ENCODE peak calls at places on chromosomes 13 and 19, in eight cellular contexts. D, C, R, I, A, F, P and N are unnamed samples.

GRCh38 chr13:21868823-21869222 is 197.9 kb downstream of the FGF9 start:
- DNase-seq in D (no peak), C (no peak), R (no peak), I (no peak), A (no peak), F (no peak), P (no peak), N (no peak)

GRCh38 chr13:23959231-23959862 is 62.0 kb upstream of the C1QTNF9B start:
- DNase-seq in D (no peak), C (no peak), R (peak; percentile 25), I (no peak), A (no peak), F (no peak), P (no peak), N (no peak)

GRCh38 chr13:44141213-44141724 is 232.4 kb upstream of the SERP2 start:
- DNase-seq in D (no peak), C (peak; percentile 20), R (peak; percentile 47), I (no peak), A (no peak), F (no peak), P (no peak), N (peak; percentile 40)

GRCh38 chr19:6753178-6754031 is 13.8 kb downstream of the SH2D3A start:
- DNase-seq in D (peak; percentile 92), C (peak; percentile 97), R (no peak), I (peak; percentile 91), A (peak; percentile 90), F (peak; percentile 52), P (peak; percentile 98), N (peak; percentile 94)

GRCh38 chr13:100176781-100177389 is 88.0 kb downstream of the PCCA start:
- DNase-seq in D (peak; percentile 22), C (peak; percentile 30), R (peak; percentile 5), I (no peak), A (no peak), F (peak; percentile 56), P (peak; percentile 48), N (no peak)

GRCh38 chr19:49946415-49946814 is 14.6 kb downstream of the SIGLEC11 start:
- DNase-seq in D (no peak), C (no peak), R (no peak), I (no peak), A (no peak), F (no peak), P (peak; percentile 67), N (no peak)

GRCh38 chr19:12789904-12790619 is 1.2 kb upstream of the JUNB start:
- DNase-seq in D (peak; percentile 92), C (peak; percentile 99), R (peak; percentile 95), I (peak; percentile 89), A (peak; percentile 95), F (peak; percentile 96), P (peak; percentile 98), N (peak; percentile 94)

GRCh38 chr19:29858621-29859020 is 46.8 kb downstream of the CCNE1 start:
- DNase-seq in D (no peak), C (no peak), R (no peak), I (no peak), A (no peak), F (no peak), P (peak; percentile 35), N (no peak)

GRCh38 chr13:43953370-43953769 is 73.7 kb downstream of the LACC1 start:
- DNase-seq in D (no peak), C (no peak), R (peak; percentile 65), I (no peak), A (no peak), F (no peak), P (no peak), N (no peak)

GRCh38 chr19:50202962-50203280 is 501 bp upstream of the MYH14 start:
- DNase-seq in D (no peak), C (no peak), R (no peak), I (no peak), A (no peak), F (no peak), P (no peak), N (no peak)

DNA sequence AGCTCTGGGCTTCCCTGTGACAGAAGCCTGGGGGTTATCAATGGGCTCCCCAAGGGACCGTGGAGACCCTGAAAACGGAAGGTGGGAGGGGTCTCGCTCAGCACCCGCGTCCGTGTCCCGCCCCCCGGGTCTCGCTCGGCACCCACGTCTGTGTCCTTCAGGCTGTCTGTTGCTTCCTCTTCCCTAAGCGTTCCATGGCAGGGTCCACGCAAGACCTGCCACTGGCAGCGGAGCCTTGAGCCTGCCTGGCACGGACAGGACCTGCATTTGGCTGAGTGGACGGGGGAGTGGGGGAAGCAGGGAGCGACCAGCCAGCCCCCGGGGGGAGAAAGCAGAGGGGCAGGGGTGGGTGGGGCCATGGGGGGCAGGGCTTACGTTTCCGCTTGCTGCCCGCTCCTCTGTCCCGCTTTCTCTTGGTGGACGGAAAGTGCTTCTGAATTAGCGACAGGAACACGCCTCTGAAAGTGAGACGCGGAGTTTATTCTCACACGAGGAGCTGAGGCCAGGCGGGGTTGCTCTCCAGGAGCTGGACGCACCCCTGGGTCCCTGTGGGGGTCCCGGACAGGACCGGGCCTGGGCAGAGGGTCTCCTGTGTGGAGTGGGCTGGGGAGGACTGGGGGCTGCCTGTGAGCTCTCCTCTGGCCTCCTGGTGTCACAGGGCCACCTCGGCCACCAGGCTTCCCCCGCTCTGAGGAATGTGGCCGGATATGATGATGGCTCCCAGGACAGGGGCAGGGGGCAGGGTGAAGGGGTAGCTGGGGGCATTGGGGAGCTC is 12.0 kb downstream of the GPX4 start:
- DNase-seq in D (no peak), C (no peak), R (no peak), I (no peak), A (no peak), F (no peak), P (no peak), N (no peak)
- H3K36me3 ChIP-seq in D (no peaks in the 10 kb centered on the region), C (no peaks in the 10 kb centered on the region), R (peaks cover 20% of the 10 kb centered on the region), I (peaks cover 24% of the 10 kb centered on the region), A (peaks cover 9% of the 10 kb centered on the region), F (peaks cover 57% of the 10 kb centered on the region), P (no peaks in the 10 kb centered on the region), N (peaks cover 49% of the 10 kb centered on the region)

DNA sequence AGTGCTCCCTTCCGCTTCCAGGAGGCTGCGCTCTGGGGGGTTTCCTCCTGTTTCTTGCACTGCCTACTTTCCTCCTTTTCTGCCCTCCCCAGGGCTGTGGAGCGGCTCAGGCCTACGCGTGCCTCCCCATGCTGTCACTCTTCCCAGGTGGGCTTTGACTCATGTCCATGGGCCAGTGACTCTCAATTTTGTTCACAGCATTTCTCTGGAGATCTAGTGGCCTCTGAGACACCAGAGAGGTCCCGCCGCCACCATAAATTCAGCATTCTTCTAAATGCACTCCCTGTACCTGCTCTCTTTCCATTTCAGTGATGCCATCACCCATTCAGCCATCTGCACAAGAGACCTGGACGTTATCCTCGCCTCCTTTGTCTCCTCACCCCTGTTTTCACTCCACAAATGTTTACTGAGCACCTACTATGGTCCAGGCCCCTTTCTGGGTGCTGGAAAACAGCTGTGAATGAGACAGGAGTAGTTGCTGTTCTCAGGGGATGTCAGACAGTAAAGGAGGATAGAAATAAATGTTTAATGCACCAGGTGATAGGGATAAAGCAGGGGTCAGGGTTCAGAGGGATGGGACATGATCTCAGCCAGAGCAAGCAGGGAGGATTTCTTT is 3.2 kb downstream of the AP1M1 start:
- DNase-seq in D (no peak), C (no peak), R (no peak), I (no peak), A (no peak), F (no peak), P (no peak), N (no peak)
- H3K9ac ChIP-seq in D (no peak overlapping the region), C (no peak overlapping the region), R (no peak overlapping the region), I (no peak overlapping the region), A (no peak overlapping the region), F (no peak overlapping the region), P (no peak overlapping the region), N (no peak overlapping the region)

GRCh38 chr19:17327654-17328516 is 6.8 kb downstream of the ANO8 start:
- DNase-seq in D (peak; percentile 85), C (peak; percentile 96), R (peak; percentile 73), I (peak; percentile 82), A (peak; percentile 84), F (peak; percentile 48), P (peak; percentile 78), N (peak; percentile 89)
- H3K4me3 ChIP-seq in D (no peak overlapping the region), C (peak overlapping the region; percentile 51), R (peak overlapping the region; percentile 43), I (peak overlapping the region; percentile 65), A (peak overlapping the region; percentile 72), F (no peak overlapping the region), P (no peak overlapping the region), N (peak overlapping the region; percentile 53)

GRCh38 chr13:40777957-40778235 is 6.9 kb upstream of the MRPS31 start:
- DNase-seq in D (no peak), C (no peak), R (no peak), I (no peak), A (no peak), F (no peak), P (no peak), N (no peak)

GRCh38 chr13:40774672-40775071 is 3.7 kb upstream of the MRPS31 start:
- DNase-seq in D (no peak), C (no peak), R (no peak), I (no peak), A (no peak), F (no peak), P (no peak), N (no peak)

GRCh38 chr13:40776681-40777165 is 5.7 kb upstream of the MRPS31 start:
- DNase-seq in D (no peak), C (no peak), R (peak; percentile 26), I (no peak), A (no peak), F (peak; percentile 23), P (peak; percentile 88), N (no peak)

GRCh38 chr13:40777166-40777956 is 6.4 kb upstream of the MRPS31 start:
- DNase-seq in D (peak; percentile 60), C (peak; percentile 66), R (peak; percentile 47), I (peak; percentile 65), A (peak; percentile 40), F (peak; percentile 63), P (peak; percentile 92), N (peak; percentile 72)

GRCh38 chr13:40776232-40776631 is 5.2 kb upstream of the MRPS31 start:
- DNase-seq in D (no peak), C (no peak), R (no peak), I (no peak), A (no peak), F (no peak), P (no peak), N (no peak)
- H3K36me3 ChIP-seq in D (no peaks in the 10 kb centered on the region), C (no peaks in the 10 kb centered on the region), R (no peaks in the 10 kb centered on the region), I (no peaks in the 10 kb centered on the region), A (no peaks in the 10 kb centered on the region), F (no peaks in the 10 kb centered on the region), P (no peaks in the 10 kb centered on the region), N (no peaks in the 10 kb centered on the region)

GRCh38 chr19:42199440-42200115 is 17.9 kb downstream of the DEDD2 start:
- DNase-seq in D (no peak), C (no peak), R (peak; percentile 80), I (no peak), A (no peak), F (no peak), P (peak; percentile 55), N (no peak)
- H3K9ac ChIP-seq in D (no peak overlapping the region), C (no peak overlapping the region), R (peak overlapping the region; percentile 5), I (no peak overlapping the region), A (no peak overlapping the region), F (no peak overlapping the region), P (no peak overlapping the region), N (peak overlapping the region; percentile 27)

GRCh38 chr19:47512948-47513319 is 1.9 kb downstream of the NAPA start:
- DNase-seq in D (no peak), C (no peak), R (no peak), I (no peak), A (no peak), F (no peak), P (no peak), N (no peak)
- H3K4me3 ChIP-seq in D (no peak overlapping the region), C (no peak overlapping the region), R (no peak overlapping the region), I (no peak overlapping the region), A (no peak overlapping the region), F (peak overlapping the region; percentile 54), P (peak overlapping the region; percentile 99), N (peak overlapping the region; percentile 92)